ENCODE peak calls at places on chromosomes 16 and 17, in ten cellular contexts. V is CD8-positive, alpha-beta memory T cell; S is ovary; K is heart left ventricle; M is HCEC 1CT; R is HEK293T; U is AG04449; P is HFF-Myc; T is anterior cingulate cortex; E is sigmoid colon. B is an unnamed sample.

GRCh38 chr16:23784811-23785447 is 30.1 kb downstream of the CHP2 start:
- DNase-seq in V (no peak), S (no peak), K (no peak), M (peak), R (no peak), U (no peak), P (no peak), T (no peak), E (no peak), B (no peak)

GRCh38 chr17:67063146-67063545 is 18.8 kb downstream of the CACNG1 start:
- DNase-seq in V (no peak), S (no peak), K (no peak), M (no peak), R (no peak), U (no peak), P (no peak), T (no peak), E (no peak), B (no peak)

GRCh38 chr16:54654429-54654828 is 276.2 kb upstream of the IRX5 start:
- DNase-seq in V (no peak), S (no peak), K (no peak), M (no peak), R (peak), U (no peak), P (no peak), T (no peak), E (no peak), B (no peak)

GRCh38 chr17:81648013-81648706 is 8.2 kb downstream of the PDE6G start:
- DNase-seq in V (no peak), S (no peak), K (no peak), M (no peak), R (no peak), U (no peak), P (no peak), T (no peak), E (no peak), B (no peak)

GRCh38 chr17:82449883-82450356 is 632 bp downstream of the CYBC1 start:
- DNase-seq in V (peak), S (no peak), K (no peak), M (no peak), R (no peak), U (no peak), P (no peak), T (no peak), E (no peak), B (peak)

GRCh38 chr17:31390748-31391495 is 553 bp upstream of the RAB11FIP4 start:
- DNase-seq in V (no peak), S (no peak), K (no peak), M (no peak), R (no peak), U (no peak), P (no peak), T (no peak), E (no peak), B (no peak)

GRCh38 chr17:5183410-5183793 is 8.3 kb downstream of the ZNF594 start:
- DNase-seq in V (no peak), S (no peak), K (no peak), M (no peak), R (no peak), U (no peak), P (no peak), T (no peak), E (no peak), B (no peak)

GRCh38 chr17:28737770-28738679 is 5.8 kb upstream of the TRAF4 start:
- DNase-seq in V (no peak), S (no peak), K (peak), M (no peak), R (no peak), U (no peak), P (no peak), T (no peak), E (no peak), B (no peak)

B was measured in activated CD4-positive, alpha-beta T cell treated with anti-CD3 and anti-CD28 coated beads for 1 hour.